ENCODE peak calls at places on chromosomes 13 and 19, in six cellular contexts. One of them, this sample, is unnamed.

GRCh38 chr19:38661996-38662395 is 14.5 kb downstream of the ACTN4 start:
- DNase-seq in IMR-90: no peak
- DNase-seq in NB4: no peak
- DNase-seq in tibial nerve: no peak
- DNase-seq in EL: no peak
- DNase-seq in NCI-H2171 treated with DMSO at 0.1 percent for 48 hours: no peak
- DNase-seq in this sample: no peak

GRCh38 chr19:8316351-8317125 is 4.6 kb downstream of the NDUFA7 start:
- DNase-seq in IMR-90: no peak
- DNase-seq in NB4: no peak
- DNase-seq in tibial nerve: no peak
- DNase-seq in EL: no peak
- DNase-seq in NCI-H2171 treated with DMSO at 0.1 percent for 48 hours: no peak
- DNase-seq in this sample: no peak

GRCh38 chr19:3512562-3512961 is 6.5 kb downstream of the FZR1 start:
- DNase-seq in IMR-90: no peak
- DNase-seq in NB4: no peak
- DNase-seq in tibial nerve: no peak
- DNase-seq in EL: no peak
- DNase-seq in NCI-H2171 treated with DMSO at 0.1 percent for 48 hours: no peak
- DNase-seq in this sample: no peak

GRCh38 chr13:111256946-111257345 is 63.5 kb upstream of the TEX29 start:
- DNase-seq in IMR-90: no peak
- DNase-seq in NB4: no peak
- DNase-seq in tibial nerve: no peak
- DNase-seq in EL: no peak
- DNase-seq in NCI-H2171 treated with DMSO at 0.1 percent for 48 hours: no peak
- DNase-seq in this sample: no peak

GRCh38 chr19:31613683-31614219 is 264.5 kb upstream of the TSHZ3 start:
- DNase-seq in IMR-90: no peak
- DNase-seq in NB4: no peak
- DNase-seq in tibial nerve: no peak
- DNase-seq in EL: no peak
- DNase-seq in NCI-H2171 treated with DMSO at 0.1 percent for 48 hours: no peak
- DNase-seq in this sample: no peak

GRCh38 chr19:38032151-38032550 is 125.1 kb downstream of the SIPA1L3 start:
- DNase-seq in IMR-90: peak
- DNase-seq in NB4: no peak
- DNase-seq in tibial nerve: no peak
- DNase-seq in EL: peak
- DNase-seq in NCI-H2171 treated with DMSO at 0.1 percent for 48 hours: no peak
- DNase-seq in this sample: no peak

GRCh38 chr19:32873560-32873959 is 4.0 kb upstream of the SLC7A9 start:
- DNase-seq in IMR-90: no peak
- DNase-seq in NB4: no peak
- DNase-seq in tibial nerve: no peak
- DNase-seq in EL: no peak
- DNase-seq in NCI-H2171 treated with DMSO at 0.1 percent for 48 hours: no peak
- DNase-seq in this sample: no peak

GRCh38 chr19:15091918-15092753 is 10.1 kb downstream of the OR1I1 start:
- DNase-seq in IMR-90: peak
- DNase-seq in NB4: peak
- DNase-seq in tibial nerve: peak
- DNase-seq in EL: peak
- DNase-seq in NCI-H2171 treated with DMSO at 0.1 percent for 48 hours: peak
- DNase-seq in this sample: peak

GRCh38 chr13:74870865-74871264 is 611.1 kb downstream of the TBC1D4 start:
- DNase-seq in IMR-90: no peak
- DNase-seq in NB4: no peak
- DNase-seq in tibial nerve: no peak
- DNase-seq in EL: peak
- DNase-seq in NCI-H2171 treated with DMSO at 0.1 percent for 48 hours: no peak
- DNase-seq in this sample: peak

GRCh38 chr13:104593251-104593576 is 1527.0 kb upstream of the SLC10A2 start:
- DNase-seq in IMR-90: no peak
- DNase-seq in NB4: no peak
- DNase-seq in tibial nerve: no peak
- DNase-seq in EL: no peak
- DNase-seq in NCI-H2171 treated with DMSO at 0.1 percent for 48 hours: no peak
- DNase-seq in this sample: no peak

GRCh38 chr19:4374451-4375163 is 25.7 kb downstream of the SH3GL1 start:
- DNase-seq in IMR-90: peak
- DNase-seq in NB4: peak
- DNase-seq in tibial nerve: peak
- DNase-seq in EL: peak
- DNase-seq in NCI-H2171 treated with DMSO at 0.1 percent for 48 hours: no peak
- DNase-seq in this sample: peak

GRCh38 chr13:114071991-114072390 is 60.4 kb downstream of the RASA3 start:
- DNase-seq in IMR-90: no peak
- DNase-seq in NB4: no peak
- DNase-seq in tibial nerve: no peak
- DNase-seq in EL: no peak
- DNase-seq in NCI-H2171 treated with DMSO at 0.1 percent for 48 hours: no peak
- DNase-seq in this sample: no peak

GRCh38 chr13:95362666-95363065 is 61.4 kb upstream of the ABCC4 start:
- DNase-seq in IMR-90: no peak
- DNase-seq in NB4: no peak
- DNase-seq in tibial nerve: no peak
- DNase-seq in EL: no peak
- DNase-seq in NCI-H2171 treated with DMSO at 0.1 percent for 48 hours: no peak
- DNase-seq in this sample: no peak

GRCh38 chr19:46599716-46600392 is 1.3 kb upstream of the CALM3 start:
- DNase-seq in IMR-90: no peak
- DNase-seq in NB4: no peak
- DNase-seq in tibial nerve: no peak
- DNase-seq in EL: no peak
- DNase-seq in NCI-H2171 treated with DMSO at 0.1 percent for 48 hours: no peak
- DNase-seq in this sample: no peak

GRCh38 chr19:10132848-10133350 is 13.2 kb upstream of the EIF3G start:
- DNase-seq in IMR-90: no peak
- DNase-seq in NB4: no peak
- DNase-seq in tibial nerve: no peak
- DNase-seq in EL: no peak
- DNase-seq in NCI-H2171 treated with DMSO at 0.1 percent for 48 hours: no peak
- DNase-seq in this sample: no peak

GRCh38 chr13:79108914-79109643 is 297.0 kb downstream of the RBM26 start:
- DNase-seq in IMR-90: no peak
- DNase-seq in NB4: no peak
- DNase-seq in tibial nerve: no peak
- DNase-seq in EL: no peak
- DNase-seq in NCI-H2171 treated with DMSO at 0.1 percent for 48 hours: peak
- DNase-seq in this sample: no peak

GRCh38 chr19:5147971-5148793 is 179.3 kb downstream of the KDM4B start:
- DNase-seq in IMR-90: no peak
- DNase-seq in NB4: no peak
- DNase-seq in tibial nerve: peak
- DNase-seq in EL: no peak
- DNase-seq in NCI-H2171 treated with DMSO at 0.1 percent for 48 hours: no peak
- DNase-seq in this sample: no peak

GRCh38 chr13:33194820-33195692 is 90.5 kb downstream of the STARD13 start:
- DNase-seq in IMR-90: peak
- DNase-seq in NB4: peak
- DNase-seq in tibial nerve: peak
- DNase-seq in EL: peak
- DNase-seq in NCI-H2171 treated with DMSO at 0.1 percent for 48 hours: peak
- DNase-seq in this sample: peak

GRCh38 chr19:290539-291521 is at the start of gene PLPP2:
- DNase-seq in IMR-90: no peak
- DNase-seq in NB4: no peak
- DNase-seq in tibial nerve: no peak
- DNase-seq in EL: peak
- DNase-seq in NCI-H2171 treated with DMSO at 0.1 percent for 48 hours: no peak
- DNase-seq in this sample: peak

GRCh38 chr13:72205773-72206172 is 338.8 kb upstream of the DACH1 start:
- DNase-seq in IMR-90: no peak
- DNase-seq in NB4: no peak
- DNase-seq in tibial nerve: no peak
- DNase-seq in EL: peak
- DNase-seq in NCI-H2171 treated with DMSO at 0.1 percent for 48 hours: no peak
- DNase-seq in this sample: peak

GRCh38 chr19:1608414-1609391 is 3.4 kb upstream of the UQCR11 start:
- DNase-seq in IMR-90: no peak
- DNase-seq in NB4: no peak
- DNase-seq in tibial nerve: no peak
- DNase-seq in EL: peak
- DNase-seq in NCI-H2171 treated with DMSO at 0.1 percent for 48 hours: peak
- DNase-seq in this sample: peak

GRCh38 chr19:32676186-32676894 is 692 bp downstream of the RGS9BP start:
- DNase-seq in IMR-90: no peak
- DNase-seq in NB4: peak
- DNase-seq in tibial nerve: no peak
- DNase-seq in EL: peak
- DNase-seq in NCI-H2171 treated with DMSO at 0.1 percent for 48 hours: peak
- DNase-seq in this sample: no peak

GRCh38 chr13:76708138-76708537 is 178.1 kb downstream of the KCTD12 start:
- DNase-seq in IMR-90: no peak
- DNase-seq in NB4: no peak
- DNase-seq in tibial nerve: no peak
- DNase-seq in EL: no peak
- DNase-seq in NCI-H2171 treated with DMSO at 0.1 percent for 48 hours: no peak
- DNase-seq in this sample: no peak

GRCh38 chr13:36086117-36086516 is 45.1 kb downstream of the DCLK1 start:
- DNase-seq in IMR-90: no peak
- DNase-seq in NB4: no peak
- DNase-seq in tibial nerve: no peak
- DNase-seq in EL: no peak
- DNase-seq in NCI-H2171 treated with DMSO at 0.1 percent for 48 hours: no peak
- DNase-seq in this sample: no peak

GRCh38 chr19:35519291-35519690 is 5.8 kb upstream of the DMKN start:
- DNase-seq in IMR-90: peak
- DNase-seq in NB4: no peak
- DNase-seq in tibial nerve: no peak
- DNase-seq in EL: peak
- DNase-seq in NCI-H2171 treated with DMSO at 0.1 percent for 48 hours: no peak
- DNase-seq in this sample: peak

GRCh38 chr13:76783798-76784197 is 102.4 kb downstream of the KCTD12 start:
- DNase-seq in IMR-90: no peak
- DNase-seq in NB4: no peak
- DNase-seq in tibial nerve: no peak
- DNase-seq in EL: no peak
- DNase-seq in NCI-H2171 treated with DMSO at 0.1 percent for 48 hours: peak
- DNase-seq in this sample: no peak

GRCh38 chr19:18107235-18108083 is 9.9 kb downstream of the MAST3 start:
- DNase-seq in IMR-90: no peak
- DNase-seq in NB4: peak
- DNase-seq in tibial nerve: no peak
- DNase-seq in EL: no peak
- DNase-seq in NCI-H2171 treated with DMSO at 0.1 percent for 48 hours: no peak
- DNase-seq in this sample: no peak

GRCh38 chr13:97849305-97849704 is 104.2 kb upstream of the IPO5 start:
- DNase-seq in IMR-90: peak
- DNase-seq in NB4: peak
- DNase-seq in tibial nerve: no peak
- DNase-seq in EL: peak
- DNase-seq in NCI-H2171 treated with DMSO at 0.1 percent for 48 hours: peak
- DNase-seq in this sample: peak

GRCh38 chr13:94065741-94066140 is 413.7 kb downstream of the DCT start:
- DNase-seq in IMR-90: peak
- DNase-seq in NB4: no peak
- DNase-seq in tibial nerve: no peak
- DNase-seq in EL: peak
- DNase-seq in NCI-H2171 treated with DMSO at 0.1 percent for 48 hours: no peak
- DNase-seq in this sample: no peak